ENCODE peak calls at places on chromosome 18, in eight cellular contexts. J is fibroblast of lung, T is hepatocyte, L is psoas muscle, C is GM23338, S is IMR-90, P is left ventricle myocardium inferior, X is vagina. M is an unnamed sample. For H3K27me3 and H3K4me1, the result is how much of the 10 kb centered on the place peaks cover.

GRCh38 chr18:10927980-10928605 is 221.3 kb downstream of the PIEZO2 start:
- DNase-seq in T (no peak), S (peak), P (no peak), X (no peak), J (peak), L (no peak), C (no peak), M (peak)

GRCh38 chr18:49048361-49048760 is 97.6 kb upstream of the SMAD7 start:
- DNase-seq in S (peak), L (no peak), X (no peak), P (no peak), T (no peak), C (no peak), J (no peak), M (peak)

GRCh38 chr18:78773303-78773755 is 206.3 kb upstream of the SALL3 start:
- DNase-seq in X (no peak), S (no peak), T (no peak), C (no peak), J (no peak), L (no peak), P (no peak), M (no peak)

GRCh38 chr18:39057423-39058057 is 1491.9 kb upstream of the CELF4 start:
- DNase-seq in S (peak), P (no peak), T (no peak), J (peak), X (no peak), L (no peak), C (no peak), M (no peak)

GRCh38 chr18:49212819-49213218 is 247.6 kb downstream of the DYM start:
- DNase-seq in T (no peak), J (peak), X (no peak), S (peak), P (no peak), L (no peak), C (no peak), M (no peak)

GRCh38 chr18:65255417-65255816 is 495.4 kb upstream of the CDH7 start:
- DNase-seq in T (no peak), L (no peak), X (no peak), C (peak), J (no peak), P (no peak), S (no peak), M (no peak)

GRCh38 chr18:23260932-23261590 is 125.8 kb downstream of the CABLES1 start:
- DNase-seq in J (no peak), C (no peak), P (no peak), X (no peak), L (no peak), T (no peak), S (no peak), M (no peak)

GRCh38 chr18:46213295-46213694 is 109.1 kb downstream of the HAUS1 start:
- DNase-seq in S (no peak), T (no peak), J (peak), L (no peak), X (no peak), C (peak), P (no peak), M (no peak)

GRCh38 chr18:26458526-26459232 is 89.7 kb downstream of the KCTD1 start:
- DNase-seq in C (no peak), L (no peak), T (no peak), X (no peak), J (peak), P (no peak), S (peak), M (no peak)

GRCh38 chr18:11518788-11519685 is 90.4 kb upstream of the SLC35G4 start:
- DNase-seq in L (no peak), T (peak), J (peak), C (peak), S (peak), X (no peak), P (no peak), M (peak)

GRCh38 chr18:52546686-52547346 is 206.8 kb downstream of the DCC start:
- DNase-seq in X (no peak), L (no peak), J (no peak), S (no peak), C (no peak), P (no peak), T (no peak), M (no peak)

GRCh38 chr18:59459352-59460059 is 100.4 kb upstream of the LMAN1 start:
- DNase-seq in C (peak), P (no peak), L (no peak), X (no peak), S (peak), T (peak), J (peak), M (peak)

GRCh38 chr18:9862686-9863085 is 23.1 kb upstream of the TXNDC2 start:
- DNase-seq in C (no peak), T (no peak), P (no peak), L (no peak), S (no peak), X (no peak), J (no peak), M (no peak)

GRCh38 chr18:56795381-56795780 is 144.2 kb downstream of the WDR7 start:
- DNase-seq in T (no peak), P (no peak), X (no peak), L (no peak), C (no peak), S (peak), J (peak), M (peak)

GRCh38 chr18:75202976-75203375 is 6.0 kb downstream of the PTGR3 start:
- DNase-seq in J (no peak), C (no peak), T (no peak), L (no peak), P (no peak), S (no peak), X (no peak), M (no peak)

GRCh38 chr18:75201936-75202335 is 7.0 kb downstream of the PTGR3 start:
- DNase-seq in L (peak), T (no peak), X (no peak), C (no peak), S (no peak), P (no peak), J (no peak), M (no peak)

GRCh38 chr18:75204978-75205759 is 3.8 kb downstream of the PTGR3 start:
- DNase-seq in L (no peak), C (peak), J (no peak), T (no peak), X (no peak), P (no peak), S (peak), M (peak)

GRCh38 chr18:75204262-75204977 is 4.5 kb downstream of the PTGR3 start:
- DNase-seq in C (peak), J (peak), T (peak), X (no peak), S (peak), P (peak), L (peak), M (peak)

DNA sequence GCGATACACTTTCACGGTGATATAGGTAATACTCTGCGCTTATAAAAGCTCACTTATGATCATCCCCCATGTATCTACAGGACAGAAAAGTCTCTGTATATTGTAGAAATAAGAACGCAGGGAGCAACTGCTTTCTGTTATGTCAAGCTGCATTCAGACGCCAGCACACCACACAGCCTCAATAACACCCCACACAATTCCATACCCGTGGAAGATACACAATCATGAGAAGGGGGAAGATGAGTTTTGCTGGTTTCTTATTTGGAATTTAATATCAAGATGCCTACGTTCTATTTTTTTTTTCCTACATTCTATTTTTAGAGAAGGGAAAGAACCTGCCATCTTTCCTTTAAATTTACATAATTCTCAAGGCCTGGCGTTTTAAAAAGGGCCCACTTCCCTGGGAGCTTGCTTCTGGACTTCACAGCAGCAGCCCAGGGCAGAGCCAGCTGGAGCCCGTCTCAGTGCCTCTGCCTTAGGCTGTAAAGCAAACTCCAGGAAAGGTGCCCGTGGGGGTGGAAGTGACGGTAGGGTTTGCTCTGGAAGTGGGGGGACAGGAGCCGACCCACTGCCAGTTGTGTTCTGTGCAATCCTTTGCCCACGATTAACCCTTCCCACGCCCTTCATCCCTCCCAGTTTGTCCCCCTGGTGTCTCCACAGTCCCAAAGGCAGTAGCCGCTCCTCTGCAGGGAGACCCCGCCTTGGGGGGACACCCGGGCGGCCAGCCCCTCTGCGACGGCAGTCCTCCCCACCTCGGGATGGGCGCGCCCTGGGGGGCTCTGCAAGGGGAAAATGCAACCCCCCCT is 5.3 kb downstream of the PTGR3 start:
- DNase-seq in J (peak), C (no peak), X (no peak), T (peak), P (no peak), S (peak), L (no peak), M (no peak)
- H3K4me3 ChIP-seq in J (peak), C (peak), X (peak), T (peak), P (peak), S (peak), L (peak), M (peak)

GRCh38 chr18:62326646-62327348 is 1.7 kb downstream of the TNFRSF11A start:
- DNase-seq in X (no peak), P (no peak), C (no peak), L (no peak), S (no peak), T (no peak), J (no peak), M (no peak)
- H3K27me3 ChIP-seq in X (under half), P (half or more), C (under half), L (half or more), S (half or more), T (half or more), J (under half), M (under half)

GRCh38 chr18:63319383-63320040 is at the start of gene BCL2:
- DNase-seq in J (peak), X (no peak), S (peak), L (no peak), P (peak), C (peak), T (peak), M (peak)

GRCh38 chr18:63316612-63317555 is 2.7 kb downstream of the BCL2 start:
- DNase-seq in X (no peak), L (no peak), S (no peak), T (no peak), P (no peak), J (no peak), C (no peak), M (no peak)

GRCh38 chr18:63317556-63317946 is 2.0 kb downstream of the BCL2 start:
- DNase-seq in P (no peak), X (no peak), C (no peak), J (no peak), L (no peak), T (no peak), S (no peak), M (no peak)

GRCh38 chr18:63318882-63319382 is 637 bp downstream of the BCL2 start:
- DNase-seq in C (no peak), J (no peak), X (no peak), S (no peak), L (no peak), T (no peak), P (no peak), M (no peak)

DNA sequence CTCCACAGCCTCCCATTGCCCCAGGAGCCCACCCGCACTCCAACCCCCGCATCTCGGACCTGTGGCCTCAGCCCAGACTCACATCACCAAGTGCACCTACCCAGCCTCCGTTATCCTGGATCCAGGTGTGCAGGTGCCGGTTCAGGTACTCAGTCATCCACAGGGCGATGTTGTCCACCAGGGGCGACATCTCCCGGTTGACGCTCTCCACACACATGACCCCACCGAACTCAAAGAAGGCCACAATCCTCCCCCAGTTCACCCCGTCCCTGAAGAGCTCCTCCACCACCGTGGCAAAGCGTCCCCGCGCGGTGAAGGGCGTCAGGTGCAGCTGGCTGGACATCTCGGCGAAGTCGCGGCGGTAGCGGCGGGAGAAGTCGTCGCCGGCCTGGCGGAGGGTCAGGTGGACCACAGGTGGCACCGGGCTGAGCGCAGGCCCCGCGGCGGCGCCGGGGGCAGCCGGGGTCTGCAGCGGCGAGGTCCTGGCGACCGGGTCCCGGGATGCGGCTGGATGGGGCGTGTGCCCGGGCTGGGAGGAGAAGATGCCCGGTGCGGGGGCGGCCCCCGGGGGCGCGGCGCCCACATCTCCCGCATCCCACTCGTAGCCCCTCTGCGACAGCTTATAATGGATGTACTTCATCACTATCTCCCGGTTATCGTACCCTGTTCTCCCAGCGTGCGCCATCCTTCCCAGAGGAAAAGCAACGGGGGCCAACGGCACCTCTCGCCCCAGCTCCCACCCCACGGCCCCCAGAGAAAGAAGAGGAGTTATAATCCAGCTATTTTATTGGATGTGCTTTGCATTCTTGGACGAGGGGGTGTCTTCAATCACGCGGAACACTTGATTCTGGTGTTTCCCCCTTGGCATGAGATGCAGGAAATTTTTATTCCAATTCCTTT is 1.3 kb downstream of the BCL2 start:
- DNase-seq in L (peak), S (no peak), C (peak), T (peak), X (no peak), J (no peak), P (peak), M (no peak)
- H3K4me1 ChIP-seq in L (under half), S (under half), C (under half), T (under half), X (under half), J (under half), P (half or more), M (under half)

DNA sequence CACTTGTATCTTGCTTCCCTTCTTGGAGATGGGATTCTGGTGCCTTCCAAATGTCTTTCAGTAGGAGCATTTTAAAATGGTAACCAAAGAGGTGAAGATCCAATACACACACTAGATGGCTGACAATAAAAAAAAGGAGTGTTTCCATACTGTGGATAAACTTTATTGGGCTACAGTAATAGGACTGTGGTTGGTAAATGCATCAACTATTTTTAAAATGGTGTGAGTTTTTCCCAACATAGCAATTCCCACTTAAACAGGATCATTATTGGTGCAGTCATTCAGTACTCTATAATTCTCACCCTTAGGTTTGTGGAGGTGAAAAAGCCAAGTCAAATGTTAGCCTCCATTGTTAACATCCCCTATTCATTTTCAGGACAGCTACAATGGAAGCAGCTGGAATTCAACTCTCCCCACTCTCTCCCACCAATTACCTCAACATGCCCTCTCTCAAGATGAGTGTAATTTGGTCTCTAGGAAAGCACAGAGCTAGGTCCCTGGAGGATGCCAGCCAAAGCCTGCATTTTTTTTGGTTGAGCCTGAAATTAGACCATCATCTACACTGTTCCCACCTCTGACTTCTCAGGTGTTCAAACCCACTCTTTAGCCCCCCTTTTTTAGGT is 273.3 kb downstream of the TCF4 start:
- DNase-seq in C (peak), X (no peak), P (no peak), S (no peak), T (no peak), L (no peak), J (no peak), M (no peak)
- H3K4me3 ChIP-seq in C (no peak), X (no peak), P (no peak), S (no peak), T (no peak), L (no peak), J (no peak), M (no peak)

M was measured in cardiac muscle cell.